ENCODE peak calls at places on chromosome 16, in nine cellular contexts. S, Y, D, A, T, U, Q, K and J are unnamed samples.

GRCh38 chr16:35605921-35606320 is 2146.5 kb downstream of the TP53TG3F start:
- DNase-seq in T (no peak), A (no peak), S (no peak), U (no peak), Y (no peak), D (no peak), Q (no peak), K (no peak), J (no peak)

GRCh38 chr16:52713740-52714139 is 166.8 kb upstream of the TOX3 start:
- DNase-seq in D (no peak), K (no peak), Y (no peak), S (no peak), U (no peak), Q (no peak), A (no peak), T (no peak), J (no peak)

GRCh38 chr16:80931985-80932720 is 74.5 kb downstream of the CMC2 start:
- DNase-seq in U (no peak), D (peak), T (peak), S (peak), A (peak), K (peak), Q (peak), Y (no peak), J (peak)

GRCh38 chr16:13638218-13638617 is 281.7 kb upstream of the ERCC4 start:
- DNase-seq in Y (no peak), Q (no peak), U (no peak), T (no peak), A (no peak), K (no peak), S (no peak), D (no peak), J (no peak)

GRCh38 chr16:15690296-15690695 is 40.3 kb downstream of the NDE1 start:
- DNase-seq in U (no peak), T (no peak), Q (no peak), S (no peak), D (no peak), A (no peak), K (no peak), Y (no peak), J (no peak)

GRCh38 chr16:81212830-81213465 is 25.5 kb upstream of the BCO1 start:
- DNase-seq in T (no peak), Q (no peak), A (no peak), D (no peak), U (no peak), S (no peak), K (no peak), Y (no peak), J (no peak)

GRCh38 chr16:35741546-35741945 is 2282.1 kb downstream of the TP53TG3F start:
- DNase-seq in U (no peak), K (no peak), D (no peak), T (no peak), Y (no peak), Q (no peak), A (no peak), S (no peak), J (no peak)

GRCh38 chr16:10995555-10995954 is 51.2 kb downstream of the CLEC16A start:
- DNase-seq in Y (peak), D (no peak), A (no peak), T (no peak), Q (no peak), K (no peak), S (no peak), U (no peak), J (peak)

DNA sequence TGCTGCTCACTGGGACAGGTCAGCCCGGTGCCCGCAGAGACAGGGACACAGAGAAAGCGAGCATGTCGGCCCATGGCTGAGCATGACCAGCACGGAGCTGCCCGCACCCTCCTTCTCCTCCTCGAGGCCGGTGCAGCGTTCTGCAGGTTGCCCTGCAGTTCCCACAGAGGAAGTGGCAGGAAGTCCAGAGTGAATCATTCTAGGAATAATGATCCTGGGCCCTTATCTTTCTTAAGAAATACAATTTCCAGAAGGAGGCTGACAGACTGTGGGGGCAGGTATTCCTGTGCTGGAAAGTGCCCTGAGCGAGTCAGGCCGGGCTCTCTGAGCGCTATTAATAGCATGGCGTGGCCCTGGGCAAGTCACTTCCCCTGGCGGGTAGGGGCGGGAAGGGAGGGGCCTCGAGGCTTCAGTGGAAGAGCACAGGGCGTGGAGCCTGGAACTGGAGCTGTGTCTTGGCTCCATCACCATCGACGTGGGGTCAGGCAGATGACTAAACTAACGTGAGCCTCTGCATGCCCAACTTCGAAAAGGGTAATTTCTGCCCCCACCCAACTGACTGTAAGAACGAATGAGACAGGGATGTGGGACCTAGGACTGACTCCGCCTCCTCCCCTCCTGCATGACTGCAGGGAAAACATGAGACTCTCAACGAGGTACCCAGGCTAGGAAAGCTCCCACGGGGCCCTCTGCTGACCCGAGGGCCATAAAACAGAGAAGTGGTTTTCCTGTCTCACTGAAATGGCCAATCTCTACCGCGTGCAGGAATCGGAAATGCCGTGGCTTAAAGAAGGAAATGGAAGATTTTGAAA is 9.8 kb downstream of the TMEM204 start:
- DNase-seq in Q (peak), S (peak), A (peak), T (peak), D (peak), K (peak), U (no peak), Y (peak), J (peak)
- TF ChIP-seq CTCF in Q (peak), S (no peak), A (no peak), T (peak), D (no peak), K (peak), U (peak), Y (no peak), J (no peak)

GRCh38 chr16:49036126-49036525 is 245.5 kb downstream of the CBLN1 start:
- DNase-seq in T (no peak), D (no peak), K (no peak), Q (no peak), A (no peak), U (no peak), Y (no peak), S (no peak), J (no peak)
- TF ChIP-seq CTCF in T (no peak), D (no peak), K (no peak), Q (no peak), A (no peak), U (no peak), Y (no peak), S (no peak), J (no peak)

GRCh38 chr16:66899310-66899944 is 19.1 kb downstream of the PDP2 start:
- DNase-seq in T (no peak), Y (no peak), A (no peak), K (peak), S (no peak), U (no peak), D (no peak), Q (no peak), J (no peak)
- TF ChIP-seq CTCF in T (no peak), Y (no peak), A (no peak), K (no peak), S (no peak), U (no peak), D (no peak), Q (no peak), J (no peak)

GRCh38 chr16:27203429-27204231 is at the start of gene KDM8:
- DNase-seq in A (peak), D (peak), K (peak), Q (peak), U (peak), T (peak), Y (peak), S (peak), J (peak)
- TF ChIP-seq CTCF in A (no peak), D (no peak), K (no peak), Q (no peak), U (no peak), T (no peak), Y (no peak), S (no peak), J (no peak)